ENCODE peak calls at places on chromosomes 1 and 21, in eight cellular contexts. One of them, this sample, is unnamed.

GRCh38 chr1:1325288-1326074 is 879 bp downstream of the CPTP start:
- DNase-seq in GM13977: no peak
- DNase-seq in aorta: no peak
- DNase-seq in HS-5: no peak
- DNase-seq in stimulated activated naive CD4-positive, alpha-beta T cell: no peak
- DNase-seq in HFF-Myc: no peak
- DNase-seq in NCI-H2081: no peak
- DNase-seq in effector CD8-positive, alpha-beta T cell: no peak
- DNase-seq in this sample: no peak

GRCh38 chr1:52631759-52632331 is 1.1 kb upstream of the SHISAL2A start:
- DNase-seq in stimulated activated naive CD4-positive, alpha-beta T cell: no peak
- DNase-seq in GM13977: no peak
- DNase-seq in aorta: no peak
- DNase-seq in NCI-H2081: no peak
- DNase-seq in HS-5: no peak
- DNase-seq in effector CD8-positive, alpha-beta T cell: no peak
- DNase-seq in HFF-Myc: no peak
- DNase-seq in this sample: no peak

GRCh38 chr1:11882814-11883538 is 24.2 kb upstream of the NPPB start:
- DNase-seq in NCI-H2081: no peak
- DNase-seq in stimulated activated naive CD4-positive, alpha-beta T cell: no peak
- DNase-seq in aorta: no peak
- DNase-seq in HS-5: no peak
- DNase-seq in GM13977: no peak
- DNase-seq in HFF-Myc: no peak
- DNase-seq in effector CD8-positive, alpha-beta T cell: no peak
- DNase-seq in this sample: no peak

GRCh38 chr1:46489169-46489637 is 433 bp upstream of the DMBX1 start:
- DNase-seq in NCI-H2081: no peak
- DNase-seq in aorta: no peak
- DNase-seq in effector CD8-positive, alpha-beta T cell: no peak
- DNase-seq in HFF-Myc: no peak
- DNase-seq in stimulated activated naive CD4-positive, alpha-beta T cell: no peak
- DNase-seq in HS-5: no peak
- DNase-seq in GM13977: no peak
- DNase-seq in this sample: no peak

GRCh38 chr21:14479387-14479786 is 66.7 kb downstream of the SAMSN1 start:
- DNase-seq in HFF-Myc: no peak
- DNase-seq in HS-5: no peak
- DNase-seq in stimulated activated naive CD4-positive, alpha-beta T cell: no peak
- DNase-seq in aorta: no peak
- DNase-seq in effector CD8-positive, alpha-beta T cell: no peak
- DNase-seq in NCI-H2081: no peak
- DNase-seq in GM13977: no peak
- DNase-seq in this sample: no peak

GRCh38 chr1:167984886-167985489 is 48.1 kb upstream of the MPC2 start:
- DNase-seq in stimulated activated naive CD4-positive, alpha-beta T cell: no peak
- DNase-seq in aorta: no peak
- DNase-seq in HFF-Myc: no peak
- DNase-seq in effector CD8-positive, alpha-beta T cell: no peak
- DNase-seq in HS-5: no peak
- DNase-seq in GM13977: no peak
- DNase-seq in NCI-H2081: no peak
- DNase-seq in this sample: no peak

GRCh38 chr21:42171091-42172053 is 47.6 kb upstream of the ABCG1 start:
- DNase-seq in GM13977: no peak
- DNase-seq in HS-5: no peak
- DNase-seq in stimulated activated naive CD4-positive, alpha-beta T cell: no peak
- DNase-seq in NCI-H2081: no peak
- DNase-seq in effector CD8-positive, alpha-beta T cell: no peak
- DNase-seq in aorta: no peak
- DNase-seq in HFF-Myc: no peak
- DNase-seq in this sample: no peak

GRCh38 chr1:39268112-39268581 is 63.7 kb downstream of the MACF1 start:
- DNase-seq in effector CD8-positive, alpha-beta T cell: no peak
- DNase-seq in GM13977: peak
- DNase-seq in NCI-H2081: peak
- DNase-seq in aorta: no peak
- DNase-seq in HS-5: no peak
- DNase-seq in stimulated activated naive CD4-positive, alpha-beta T cell: no peak
- DNase-seq in HFF-Myc: peak
- DNase-seq in this sample: peak

This sample was measured in GM20000.